ENCODE peak calls at places on chromosomes 6 and 20, in eight cellular contexts. N is bronchial epithelial cell, E is ovary, R is fibroblast of villous mesenchyme, F is astrocyte of the spinal cord, I is psoas muscle, L is tibial nerve, C is HepG2. B is an unnamed sample.
A peak's percentile ranks its signal among the peaks of the same experiment; 100 is the strongest.

GRCh38 chr6:1388927-1389790 is at the start of gene FOXF2:
- DNase-seq in C (no peak), F (no peak), E (no peak), L (no peak), I (peak; percentile 54), R (no peak), N (no peak), B (no peak)

GRCh38 chr6:16578695-16579094 is 182.6 kb downstream of the ATXN1 start:
- DNase-seq in L (no peak), I (no peak), N (no peak), E (no peak), F (no peak), C (peak; percentile 59), R (no peak), B (no peak)

GRCh38 chr6:1383729-1384548 is 5.4 kb upstream of the FOXF2 start:
- DNase-seq in N (no peak), C (no peak), L (no peak), R (no peak), E (no peak), F (no peak), I (no peak), B (no peak)

GRCh38 chr20:33518071-33518470 is 28.2 kb downstream of the CBFA2T2 start:
- DNase-seq in N (peak; percentile 60), F (peak; percentile 77), C (no peak), L (no peak), R (peak; percentile 79), E (no peak), I (no peak), B (peak; percentile 74)

GRCh38 chr20:44204156-44204831 is 6.3 kb downstream of the OSER1 start:
- DNase-seq in I (no peak), E (no peak), L (no peak), N (peak; percentile 99), R (peak; percentile 89), F (peak; percentile 93), C (no peak), B (peak; percentile 94)

GRCh38 chr6:134472661-134473060 is 154.7 kb upstream of the SGK1 start:
- DNase-seq in I (no peak), F (no peak), E (no peak), C (no peak), N (no peak), R (peak; percentile 38), L (no peak), B (no peak)

GRCh38 chr6:31636698-31637596 is 15.5 kb downstream of the BAG6 start:
- DNase-seq in E (no peak), R (no peak), C (no peak), L (no peak), N (no peak), I (no peak), F (no peak), B (no peak)

GRCh38 chr6:87832025-87832825 is 130.2 kb upstream of the AKIRIN2 start:
- DNase-seq in C (no peak), R (peak; percentile 26), L (no peak), I (no peak), F (peak; percentile 56), E (no peak), N (peak; percentile 57), B (peak; percentile 50)

GRCh38 chr6:168084465-168085160 is 5.6 kb upstream of the FRMD1 start:
- DNase-seq in R (no peak), C (no peak), E (no peak), N (no peak), F (no peak), I (no peak), L (no peak), B (no peak)

GRCh38 chr6:33419580-33420492 is at the start of gene SYNGAP1:
- DNase-seq in R (peak; percentile 67), L (peak; percentile 65), F (peak; percentile 62), E (peak; percentile 88), C (no peak), I (peak; percentile 69), N (no peak), B (peak; percentile 66)

GRCh38 chr6:106089981-106090380 is 3.8 kb downstream of the PRDM1 start:
- DNase-seq in L (no peak), I (no peak), R (peak; percentile 63), F (peak; percentile 58), N (no peak), E (no peak), C (no peak), B (peak; percentile 73)

GRCh38 chr6:33721529-33721928 is 10.0 kb upstream of the UQCC2 start:
- DNase-seq in N (no peak), I (no peak), L (no peak), F (no peak), E (no peak), R (no peak), C (no peak), B (no peak)

GRCh38 chr6:163962627-163963117 is 548.2 kb downstream of the QKI start:
- DNase-seq in C (no peak), N (no peak), L (no peak), R (no peak), I (peak; percentile 88), E (no peak), F (no peak), B (no peak)

GRCh38 chr20:35895476-35895875 is 58.8 kb downstream of the SCAND1 start:
- DNase-seq in R (no peak), E (no peak), L (no peak), I (no peak), F (no peak), N (no peak), C (no peak), B (no peak)

GRCh38 chr6:69861986-69862385 is 4.4 kb upstream of the COL19A1 start:
- DNase-seq in I (no peak), F (no peak), E (no peak), N (peak; percentile 92), L (no peak), R (no peak), C (no peak), B (peak; percentile 4)

GRCh38 chr6:71486466-71486865 is 197.9 kb downstream of the OGFRL1 start:
- DNase-seq in N (no peak), E (no peak), I (no peak), R (no peak), F (peak; percentile 34), C (no peak), L (no peak), B (no peak)

GRCh38 chr6:71481801-71482200 is 193.2 kb downstream of the OGFRL1 start:
- DNase-seq in F (peak; percentile 43), C (no peak), R (no peak), N (no peak), L (no peak), I (no peak), E (no peak), B (peak; percentile 28)

GRCh38 chr6:71481021-71481420 is 192.4 kb downstream of the OGFRL1 start:
- DNase-seq in E (no peak), I (no peak), R (no peak), F (no peak), C (no peak), N (no peak), L (no peak), B (no peak)

GRCh38 chr6:71480577-71480976 is 192.0 kb downstream of the OGFRL1 start:
- DNase-seq in L (no peak), C (no peak), I (no peak), F (no peak), E (no peak), R (no peak), N (no peak), B (no peak)

GRCh38 chr6:71482742-71483141 is 194.1 kb downstream of the OGFRL1 start:
- DNase-seq in I (no peak), L (no peak), C (no peak), E (no peak), N (peak; percentile 39), R (no peak), F (peak; percentile 37), B (peak; percentile 66)
- TF ChIP-seq CTCF in I (peak; percentile 13), L (peak; percentile 19), C (peak; percentile 10), E (no peak), N (no peak), R (peak; percentile 28), F (peak; percentile 29), B (peak; percentile 50)

GRCh38 chr6:161618816-161619454 is 345.1 kb upstream of the AGPAT4 start:
- DNase-seq in R (peak; percentile 17), L (peak; percentile 9), C (peak; percentile 49), E (no peak), I (no peak), F (peak; percentile 71), N (peak; percentile 18), B (peak; percentile 63)
- H3K4me3 ChIP-seq in R (no peak overlapping the region), L (no peak overlapping the region), C (no peak overlapping the region), E (no peak overlapping the region), I (peak overlapping the region; percentile 39), F (no peak overlapping the region), N (no peak overlapping the region), B (no peak overlapping the region)

DNA sequence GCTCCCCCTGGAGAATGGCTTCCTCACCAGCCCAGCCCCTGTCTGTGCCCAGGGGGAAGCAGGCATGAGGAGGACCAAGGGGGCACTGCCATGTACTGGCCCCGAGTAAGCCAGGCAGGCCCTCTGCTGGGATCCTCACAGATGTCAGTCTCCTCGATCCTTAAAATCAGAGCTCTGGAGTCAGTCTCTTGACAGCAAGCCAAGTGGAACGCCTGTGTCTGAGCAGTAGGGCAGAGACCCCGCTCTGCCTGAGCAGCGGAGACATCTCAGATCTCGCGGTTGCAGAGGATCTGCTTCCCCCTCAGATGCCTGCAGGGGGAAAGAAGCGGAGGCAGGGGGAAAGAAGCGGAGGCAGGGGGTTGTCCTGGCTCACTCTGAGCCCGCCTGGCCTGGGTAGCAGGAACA is 92.6 kb downstream of the SNX5 start:
- DNase-seq in F (no peak), I (no peak), L (no peak), N (no peak), R (no peak), E (peak; percentile 42), C (no peak), B (no peak)
- TF ChIP-seq CTCF in F (no peak), I (no peak), L (no peak), N (no peak), R (no peak), E (no peak), C (peak; percentile 8), B (peak; percentile 23)

GRCh38 chr6:109006818-109007217 is 87.8 kb downstream of the SESN1 start:
- DNase-seq in N (no peak), L (no peak), F (no peak), E (no peak), R (no peak), C (no peak), I (no peak), B (no peak)
- H3K4me3 ChIP-seq in N (no peak overlapping the region), L (peak overlapping the region; percentile 97), F (no peak overlapping the region), E (no peak overlapping the region), R (no peak overlapping the region), C (no peak overlapping the region), I (peak overlapping the region; percentile 71), B (no peak overlapping the region)

GRCh38 chr6:79543411-79543810 is 6.2 kb upstream of the LCA5 start:
- DNase-seq in L (no peak), C (no peak), E (no peak), N (no peak), F (no peak), I (no peak), R (no peak), B (no peak)
- TF ChIP-seq CTCF in L (no peak), C (no peak), E (no peak), N (no peak), F (no peak), I (no peak), R (no peak), B (no peak)

GRCh38 chr6:105087571-105088211 is 92.1 kb downstream of the POPDC3 start:
- DNase-seq in L (peak; percentile 22), I (no peak), E (peak; percentile 47), N (peak; percentile 60), C (peak; percentile 46), R (peak; percentile 70), F (peak; percentile 70), B (peak; percentile 82)
- H3K4me3 ChIP-seq in L (no peak overlapping the region), I (no peak overlapping the region), E (no peak overlapping the region), N (no peak overlapping the region), C (no peak overlapping the region), R (no peak overlapping the region), F (no peak overlapping the region), B (no peak overlapping the region)

GRCh38 chr20:51002633-51003032 is 20.3 kb downstream of the KCNG1 start:
- DNase-seq in C (no peak), I (no peak), N (no peak), E (no peak), F (no peak), R (no peak), L (no peak), B (no peak)
- TF ChIP-seq CTCF in C (no peak), I (no peak), N (no peak), E (no peak), F (no peak), R (no peak), L (no peak), B (no peak)

B was measured in choroid plexus epithelial cell.